ENCODE peak calls at places on chromosomes 16 and 17, in seven cellular contexts. R, I, M, L, D, J and B are unnamed samples.

GRCh38 chr17:39981207-39982068 is 831 bp downstream of the PSMD3 start:
- DNase-seq in M (no peak), J (no peak), L (no peak), I (no peak), R (no peak), D (no peak), B (no peak)

GRCh38 chr16:73058221-73058615 is 10.3 kb upstream of the ZFHX3 start:
- DNase-seq in D (no peak), I (peak), R (no peak), L (peak), J (peak), M (peak), B (peak)

GRCh38 chr17:15649861-15650391 is 30.4 kb upstream of the FBXW10B start:
- DNase-seq in M (no peak), R (no peak), L (peak), J (peak), I (no peak), D (peak), B (no peak)

GRCh38 chr16:82395212-82395611 is 225.2 kb upstream of the MPHOSPH6 start:
- DNase-seq in M (no peak), D (no peak), R (no peak), L (no peak), I (no peak), J (no peak), B (no peak)

GRCh38 chr17:6523330-6523729 is 33.0 kb downstream of the PITPNM3 start:
- DNase-seq in I (no peak), M (no peak), J (no peak), L (no peak), D (peak), R (no peak), B (no peak)

GRCh38 chr17:28972437-28972836 is 21.1 kb upstream of the PHF12 start:
- DNase-seq in I (no peak), R (no peak), M (no peak), L (no peak), J (no peak), D (no peak), B (no peak)

GRCh38 chr17:52947418-52947817 is 788.9 kb upstream of the CA10 start:
- DNase-seq in L (no peak), R (no peak), I (no peak), M (no peak), D (no peak), J (no peak), B (no peak)

GRCh38 chr17:8807070-8807550 is 7.9 kb upstream of the MFSD6L start:
- DNase-seq in D (peak), J (no peak), R (no peak), I (no peak), L (no peak), M (no peak), B (no peak)

GRCh38 chr16:53785044-53785443 is 81.1 kb downstream of the FTO start:
- DNase-seq in M (no peak), L (no peak), D (peak), R (no peak), I (no peak), J (no peak), B (no peak)

GRCh38 chr16:57882797-57883196 is 80.5 kb upstream of the KIFC3 start:
- DNase-seq in I (no peak), J (no peak), L (no peak), D (peak), R (no peak), M (no peak), B (no peak)

GRCh38 chr17:22310717-22311686 is 618.7 kb downstream of the KCNJ18 start:
- DNase-seq in J (no peak), I (no peak), L (no peak), R (no peak), D (no peak), M (no peak), B (no peak)

DNA sequence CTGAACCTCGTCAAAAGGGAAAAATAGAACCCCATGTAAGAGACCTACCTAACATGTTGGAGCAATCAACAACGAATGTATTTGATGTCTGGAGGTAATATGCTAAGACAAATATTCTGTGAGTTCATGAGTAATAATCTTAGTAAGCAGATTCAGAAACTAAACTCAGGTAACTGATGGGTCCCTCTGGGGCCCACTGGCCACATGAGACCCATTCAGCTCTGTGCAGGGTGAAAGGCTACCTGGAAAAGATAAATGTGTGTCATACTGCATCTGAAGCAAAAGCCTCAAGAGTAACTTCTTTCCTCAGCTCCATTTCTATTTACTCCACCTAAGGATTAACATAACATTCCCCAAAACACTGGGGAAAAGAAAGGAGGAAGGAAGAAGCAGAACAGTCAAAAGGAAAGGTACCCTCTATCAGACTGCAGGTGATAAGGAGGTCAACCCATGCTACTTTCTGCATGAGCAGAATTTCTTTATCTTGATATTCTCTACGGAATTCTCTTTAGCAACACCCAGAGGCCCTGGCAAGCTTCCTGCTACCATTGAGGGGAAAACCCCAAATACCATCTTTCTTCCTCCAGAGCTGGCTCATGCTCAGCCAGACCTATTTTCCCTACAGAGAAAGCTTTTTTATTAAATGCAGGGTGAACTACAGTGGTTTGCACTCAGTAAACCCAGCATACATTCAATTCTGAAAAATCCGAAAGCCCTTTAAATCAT is 37.7 kb upstream of the ABCA6 start:
- DNase-seq in J (no peak), I (no peak), D (peak), R (no peak), L (peak), M (no peak), B (no peak)
- TF ChIP-seq CTCF in J (no peak), I (no peak), D (no peak), R (no peak), L (no peak), M (no peak), B (no peak)

GRCh38 chr16:48523415-48524204 is 86.4 kb downstream of the N4BP1 start:
- DNase-seq in R (no peak), D (no peak), I (no peak), J (no peak), L (no peak), M (no peak), B (no peak)

GRCh38 chr16:48524348-48525200 is 85.4 kb downstream of the N4BP1 start:
- DNase-seq in L (no peak), J (no peak), M (no peak), D (no peak), R (no peak), I (no peak), B (no peak)

GRCh38 chr16:48525201-48526057 is 84.6 kb downstream of the N4BP1 start:
- DNase-seq in L (no peak), R (no peak), M (no peak), J (no peak), D (no peak), I (no peak), B (no peak)

GRCh38 chr16:48526958-48527331 is 83.0 kb downstream of the N4BP1 start:
- DNase-seq in D (no peak), M (no peak), L (no peak), J (no peak), I (no peak), R (no peak), B (no peak)

DNA sequence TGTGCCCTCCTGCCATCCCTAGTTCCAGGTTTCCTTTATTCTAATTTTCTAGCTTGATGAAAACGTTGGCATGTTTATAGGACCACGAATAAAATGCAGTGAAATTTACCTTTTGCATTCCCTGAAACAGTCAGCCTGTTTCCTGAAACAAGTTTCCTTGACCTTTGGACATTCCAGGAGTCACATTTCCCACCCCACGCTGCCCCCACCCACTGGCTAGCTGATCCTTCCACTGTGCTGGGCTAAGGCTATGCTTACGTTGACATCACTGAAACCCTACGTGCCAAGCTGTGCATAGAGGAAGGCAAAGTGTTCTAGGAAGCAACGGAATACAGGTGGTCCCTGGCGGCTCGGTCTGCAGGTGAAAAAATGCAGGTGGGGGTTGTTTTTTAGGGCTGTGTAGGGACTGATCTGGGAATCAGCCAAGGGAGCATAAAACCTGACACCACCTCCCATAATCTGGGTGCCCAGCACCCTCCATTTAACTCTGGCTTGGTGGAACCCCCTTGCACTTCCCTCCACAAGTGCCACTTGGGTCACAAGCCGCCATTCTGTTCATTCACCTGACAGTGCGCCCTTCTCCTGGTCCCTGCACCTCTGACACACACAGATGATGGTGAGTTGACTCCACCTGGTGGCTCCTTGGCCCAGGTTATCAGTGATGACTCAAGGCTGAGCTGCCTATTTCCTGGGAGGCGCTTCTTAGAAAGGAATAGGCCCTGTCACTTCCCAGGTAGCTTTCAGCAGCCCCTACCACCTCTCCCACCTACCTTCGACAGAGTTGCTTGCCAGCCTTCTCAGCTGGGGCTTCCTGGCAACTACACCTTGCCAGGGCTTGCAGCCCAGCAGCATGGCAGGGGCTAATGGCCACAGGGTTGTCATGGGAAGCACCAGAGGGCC is 83.7 kb downstream of the N4BP1 start:
- DNase-seq in R (no peak), D (no peak), M (no peak), J (no peak), I (no peak), L (peak), B (no peak)
- TF ChIP-seq CTCF in R (no peak), D (no peak), M (peak), J (no peak), I (no peak), L (no peak), B (peak)

DNA sequence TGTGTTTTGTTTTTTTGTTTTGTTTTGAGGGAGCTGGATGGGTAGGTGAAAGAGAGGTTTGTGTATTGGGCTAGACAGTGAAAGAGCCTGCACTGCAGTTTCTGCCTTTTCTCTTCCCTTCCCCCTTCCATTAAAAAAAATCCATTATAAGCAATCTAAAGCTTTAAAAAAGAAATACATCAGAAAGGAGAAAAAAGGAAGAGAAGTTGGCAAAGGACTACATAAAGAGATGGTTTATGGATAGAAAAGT is 10.7 kb upstream of the EEF2K start:
- DNase-seq in M (no peak), R (no peak), D (no peak), I (no peak), L (no peak), J (no peak), B (no peak)
- TF ChIP-seq CTCF in M (no peak), R (no peak), D (no peak), I (no peak), L (no peak), J (no peak), B (no peak)

GRCh38 chr17:11871773-11872172 is 125.5 kb downstream of the ZNF18 start:
- DNase-seq in I (no peak), M (no peak), L (no peak), J (no peak), R (no peak), D (no peak), B (no peak)
- TF ChIP-seq CTCF in I (no peak), M (no peak), L (no peak), J (no peak), R (no peak), D (no peak), B (no peak)